ENCODE peak calls at places on chromosome 5, in eight cellular contexts. One of them, this sample, is unnamed.

GRCh38 chr5:60207031-60207430 is 313.5 kb upstream of the PDE4D start:
- DNase-seq in GM23338: no peak
- DNase-seq in thoracic aorta: no peak
- DNase-seq in heart left ventricle: no peak
- DNase-seq in right atrium auricular region: no peak
- DNase-seq in iPS DF 6.9: no peak
- DNase-seq in mesendoderm: no peak
- DNase-seq in CD4-positive, alpha-beta memory T cell: no peak
- DNase-seq in this sample: no peak

GRCh38 chr5:2283481-2284045 is 400.8 kb upstream of the IRX4 start:
- DNase-seq in GM23338: no peak
- DNase-seq in thoracic aorta: no peak
- DNase-seq in heart left ventricle: no peak
- DNase-seq in right atrium auricular region: no peak
- DNase-seq in iPS DF 6.9: no peak
- DNase-seq in mesendoderm: no peak
- DNase-seq in CD4-positive, alpha-beta memory T cell: no peak
- DNase-seq in this sample: no peak

GRCh38 chr5:91359957-91360609 is 23.0 kb downstream of the ARRDC3 start:
- DNase-seq in GM23338: no peak
- DNase-seq in thoracic aorta: no peak
- DNase-seq in heart left ventricle: no peak
- DNase-seq in right atrium auricular region: no peak
- DNase-seq in iPS DF 6.9: no peak
- DNase-seq in mesendoderm: no peak
- DNase-seq in CD4-positive, alpha-beta memory T cell: no peak
- DNase-seq in this sample: no peak

GRCh38 chr5:178121450-178122276 is 8.3 kb downstream of the N4BP3 start:
- DNase-seq in GM23338: no peak
- DNase-seq in thoracic aorta: no peak
- DNase-seq in heart left ventricle: peak; percentile 55
- DNase-seq in right atrium auricular region: no peak
- DNase-seq in iPS DF 6.9: no peak
- DNase-seq in mesendoderm: no peak
- DNase-seq in CD4-positive, alpha-beta memory T cell: no peak
- DNase-seq in this sample: no peak

GRCh38 chr5:100950975-100951374 is 47.9 kb upstream of the ST8SIA4 start:
- DNase-seq in GM23338: no peak
- DNase-seq in thoracic aorta: no peak
- DNase-seq in heart left ventricle: no peak
- DNase-seq in right atrium auricular region: no peak
- DNase-seq in iPS DF 6.9: no peak
- DNase-seq in mesendoderm: no peak
- DNase-seq in CD4-positive, alpha-beta memory T cell: no peak
- DNase-seq in this sample: no peak

GRCh38 chr5:160923927-160924705 is 72.1 kb upstream of the ATP10B start:
- DNase-seq in GM23338: peak; percentile 40
- DNase-seq in thoracic aorta: no peak
- DNase-seq in heart left ventricle: no peak
- DNase-seq in right atrium auricular region: no peak
- DNase-seq in iPS DF 6.9: no peak
- DNase-seq in mesendoderm: peak; percentile 84
- DNase-seq in CD4-positive, alpha-beta memory T cell: no peak
- DNase-seq in this sample: no peak

GRCh38 chr5:61245936-61246335 is 83.7 kb upstream of the SMIM15 start:
- DNase-seq in GM23338: no peak
- DNase-seq in thoracic aorta: no peak
- DNase-seq in heart left ventricle: no peak
- DNase-seq in right atrium auricular region: no peak
- DNase-seq in iPS DF 6.9: no peak
- DNase-seq in mesendoderm: no peak
- DNase-seq in CD4-positive, alpha-beta memory T cell: no peak
- DNase-seq in this sample: no peak

GRCh38 chr5:157630341-157630740 is 21.9 kb downstream of the SOX30 start:
- DNase-seq in GM23338: no peak
- DNase-seq in thoracic aorta: no peak
- DNase-seq in heart left ventricle: no peak
- DNase-seq in right atrium auricular region: no peak
- DNase-seq in iPS DF 6.9: no peak
- DNase-seq in mesendoderm: no peak
- DNase-seq in CD4-positive, alpha-beta memory T cell: no peak
- DNase-seq in this sample: no peak

GRCh38 chr5:146731909-146732659 is 146.5 kb downstream of the PPP2R2B start:
- DNase-seq in GM23338: peak; percentile 45
- DNase-seq in thoracic aorta: no peak
- DNase-seq in heart left ventricle: no peak
- DNase-seq in right atrium auricular region: no peak
- DNase-seq in iPS DF 6.9: peak; percentile 7
- DNase-seq in mesendoderm: peak; percentile 81
- DNase-seq in CD4-positive, alpha-beta memory T cell: no peak
- DNase-seq in this sample: no peak

GRCh38 chr5:50966986-50967385 is 300.5 kb downstream of the PARP8 start:
- DNase-seq in GM23338: peak; percentile 37
- DNase-seq in thoracic aorta: no peak
- DNase-seq in heart left ventricle: no peak
- DNase-seq in right atrium auricular region: no peak
- DNase-seq in iPS DF 6.9: no peak
- DNase-seq in mesendoderm: no peak
- DNase-seq in CD4-positive, alpha-beta memory T cell: no peak
- DNase-seq in this sample: no peak

GRCh38 chr5:163916856-163917255 is 411.4 kb downstream of the MAT2B start:
- DNase-seq in GM23338: no peak
- DNase-seq in thoracic aorta: no peak
- DNase-seq in heart left ventricle: no peak
- DNase-seq in right atrium auricular region: no peak
- DNase-seq in iPS DF 6.9: no peak
- DNase-seq in mesendoderm: no peak
- DNase-seq in CD4-positive, alpha-beta memory T cell: no peak
- DNase-seq in this sample: no peak

GRCh38 chr5:160805376-160805775 is 46.6 kb downstream of the ATP10B start:
- DNase-seq in GM23338: no peak
- DNase-seq in thoracic aorta: no peak
- DNase-seq in heart left ventricle: no peak
- DNase-seq in right atrium auricular region: no peak
- DNase-seq in iPS DF 6.9: no peak
- DNase-seq in mesendoderm: no peak
- DNase-seq in CD4-positive, alpha-beta memory T cell: no peak
- DNase-seq in this sample: no peak

GRCh38 chr5:33657804-33658435 is 217.2 kb downstream of the TARS1 start:
- DNase-seq in GM23338: peak; percentile 51
- DNase-seq in thoracic aorta: no peak
- DNase-seq in heart left ventricle: no peak
- DNase-seq in right atrium auricular region: no peak
- DNase-seq in iPS DF 6.9: peak; percentile 31
- DNase-seq in mesendoderm: peak; percentile 88
- DNase-seq in CD4-positive, alpha-beta memory T cell: no peak
- DNase-seq in this sample: no peak

GRCh38 chr5:62309107-62309506 is 3.1 kb downstream of the KIF2A start:
- DNase-seq in GM23338: no peak
- DNase-seq in thoracic aorta: no peak
- DNase-seq in heart left ventricle: no peak
- DNase-seq in right atrium auricular region: no peak
- DNase-seq in iPS DF 6.9: no peak
- DNase-seq in mesendoderm: no peak
- DNase-seq in CD4-positive, alpha-beta memory T cell: no peak
- DNase-seq in this sample: no peak

GRCh38 chr5:172858511-172858989 is 24.5 kb downstream of the ERGIC1 start:
- DNase-seq in GM23338: no peak
- DNase-seq in thoracic aorta: no peak
- DNase-seq in heart left ventricle: no peak
- DNase-seq in right atrium auricular region: no peak
- DNase-seq in iPS DF 6.9: no peak
- DNase-seq in mesendoderm: no peak
- DNase-seq in CD4-positive, alpha-beta memory T cell: no peak
- DNase-seq in this sample: no peak

GRCh38 chr5:153445875-153446567 is 44.4 kb upstream of the GRIA1 start:
- DNase-seq in GM23338: peak; percentile 17
- DNase-seq in thoracic aorta: peak; percentile 5
- DNase-seq in heart left ventricle: peak; percentile 17
- DNase-seq in right atrium auricular region: no peak
- DNase-seq in iPS DF 6.9: no peak
- DNase-seq in mesendoderm: no peak
- DNase-seq in CD4-positive, alpha-beta memory T cell: no peak
- DNase-seq in this sample: no peak

GRCh38 chr5:74682636-74683035 is 2.4 kb upstream of the HEXB start:
- DNase-seq in GM23338: no peak
- DNase-seq in thoracic aorta: no peak
- DNase-seq in heart left ventricle: no peak
- DNase-seq in right atrium auricular region: no peak
- DNase-seq in iPS DF 6.9: no peak
- DNase-seq in mesendoderm: no peak
- DNase-seq in CD4-positive, alpha-beta memory T cell: no peak
- DNase-seq in this sample: no peak

GRCh38 chr5:57817924-57818323 is 335.3 kb upstream of the ACTBL2 start:
- DNase-seq in GM23338: no peak
- DNase-seq in thoracic aorta: no peak
- DNase-seq in heart left ventricle: no peak
- DNase-seq in right atrium auricular region: no peak
- DNase-seq in iPS DF 6.9: no peak
- DNase-seq in mesendoderm: no peak
- DNase-seq in CD4-positive, alpha-beta memory T cell: no peak
- DNase-seq in this sample: no peak

GRCh38 chr5:174741352-174741751 is 17.0 kb downstream of the MSX2 start:
- DNase-seq in GM23338: no peak
- DNase-seq in thoracic aorta: no peak
- DNase-seq in heart left ventricle: no peak
- DNase-seq in right atrium auricular region: no peak
- DNase-seq in iPS DF 6.9: no peak
- DNase-seq in mesendoderm: no peak
- DNase-seq in CD4-positive, alpha-beta memory T cell: no peak
- DNase-seq in this sample: no peak
- H3K27me3 ChIP-seq in GM23338: peaks cover 37% of the 10 kb centered on the region
- H3K27me3 ChIP-seq in thoracic aorta: no peaks in the 10 kb centered on the region
- H3K27me3 ChIP-seq in heart left ventricle: peaks cover 52% of the 10 kb centered on the region
- H3K27me3 ChIP-seq in right atrium auricular region: peaks cover 3% of the 10 kb centered on the region
- H3K27me3 ChIP-seq in iPS DF 6.9: peaks cover 11% of the 10 kb centered on the region
- H3K27me3 ChIP-seq in mesendoderm: no peaks in the 10 kb centered on the region
- H3K27me3 ChIP-seq in CD4-positive, alpha-beta memory T cell: peaks cover under 1% of the 10 kb centered on the region
- H3K27me3 ChIP-seq in this sample: no peaks in the 10 kb centered on the region

GRCh38 chr5:32551865-32552264 is 33.5 kb upstream of the SUB1 start:
- DNase-seq in GM23338: no peak
- DNase-seq in thoracic aorta: no peak
- DNase-seq in heart left ventricle: no peak
- DNase-seq in right atrium auricular region: no peak
- DNase-seq in iPS DF 6.9: no peak
- DNase-seq in mesendoderm: no peak
- DNase-seq in CD4-positive, alpha-beta memory T cell: no peak
- DNase-seq in this sample: no peak

GRCh38 chr5:32551194-32551593 is 34.2 kb upstream of the SUB1 start:
- DNase-seq in GM23338: no peak
- DNase-seq in thoracic aorta: no peak
- DNase-seq in heart left ventricle: no peak
- DNase-seq in right atrium auricular region: no peak
- DNase-seq in iPS DF 6.9: no peak
- DNase-seq in mesendoderm: no peak
- DNase-seq in CD4-positive, alpha-beta memory T cell: no peak
- DNase-seq in this sample: no peak

DNA sequence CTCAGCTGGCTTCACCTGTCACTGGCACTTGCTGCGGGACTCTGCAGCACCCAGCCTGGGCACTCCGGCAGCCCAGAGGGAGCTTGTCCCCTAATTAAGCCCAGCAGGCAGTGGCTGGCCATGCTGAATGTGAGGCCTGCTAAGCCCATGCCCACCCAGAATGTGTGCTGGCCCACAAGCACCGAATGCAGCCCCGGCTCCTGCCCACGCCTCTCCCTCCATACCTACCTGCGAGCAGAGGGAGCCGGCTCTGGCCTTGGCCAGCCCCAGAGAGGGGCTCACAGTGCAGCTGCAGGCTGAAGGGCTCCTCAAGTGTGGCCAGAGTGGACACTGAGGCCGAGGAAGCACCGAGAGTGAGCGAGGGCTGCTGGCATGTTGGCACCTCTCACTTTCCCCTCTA is 32.4 kb upstream of the SUB1 start:
- DNase-seq in GM23338: no peak
- DNase-seq in thoracic aorta: no peak
- DNase-seq in heart left ventricle: no peak
- DNase-seq in right atrium auricular region: no peak
- DNase-seq in iPS DF 6.9: no peak
- DNase-seq in mesendoderm: no peak
- DNase-seq in CD4-positive, alpha-beta memory T cell: no peak
- DNase-seq in this sample: no peak
- H3K27me3 ChIP-seq in GM23338: no peaks in the 10 kb centered on the region
- H3K27me3 ChIP-seq in thoracic aorta: no peaks in the 10 kb centered on the region
- H3K27me3 ChIP-seq in heart left ventricle: no peaks in the 10 kb centered on the region
- H3K27me3 ChIP-seq in right atrium auricular region: no peaks in the 10 kb centered on the region
- H3K27me3 ChIP-seq in iPS DF 6.9: no peaks in the 10 kb centered on the region
- H3K27me3 ChIP-seq in mesendoderm: no peaks in the 10 kb centered on the region
- H3K27me3 ChIP-seq in CD4-positive, alpha-beta memory T cell: no peaks in the 10 kb centered on the region
- H3K27me3 ChIP-seq in this sample: no peaks in the 10 kb centered on the region

DNA sequence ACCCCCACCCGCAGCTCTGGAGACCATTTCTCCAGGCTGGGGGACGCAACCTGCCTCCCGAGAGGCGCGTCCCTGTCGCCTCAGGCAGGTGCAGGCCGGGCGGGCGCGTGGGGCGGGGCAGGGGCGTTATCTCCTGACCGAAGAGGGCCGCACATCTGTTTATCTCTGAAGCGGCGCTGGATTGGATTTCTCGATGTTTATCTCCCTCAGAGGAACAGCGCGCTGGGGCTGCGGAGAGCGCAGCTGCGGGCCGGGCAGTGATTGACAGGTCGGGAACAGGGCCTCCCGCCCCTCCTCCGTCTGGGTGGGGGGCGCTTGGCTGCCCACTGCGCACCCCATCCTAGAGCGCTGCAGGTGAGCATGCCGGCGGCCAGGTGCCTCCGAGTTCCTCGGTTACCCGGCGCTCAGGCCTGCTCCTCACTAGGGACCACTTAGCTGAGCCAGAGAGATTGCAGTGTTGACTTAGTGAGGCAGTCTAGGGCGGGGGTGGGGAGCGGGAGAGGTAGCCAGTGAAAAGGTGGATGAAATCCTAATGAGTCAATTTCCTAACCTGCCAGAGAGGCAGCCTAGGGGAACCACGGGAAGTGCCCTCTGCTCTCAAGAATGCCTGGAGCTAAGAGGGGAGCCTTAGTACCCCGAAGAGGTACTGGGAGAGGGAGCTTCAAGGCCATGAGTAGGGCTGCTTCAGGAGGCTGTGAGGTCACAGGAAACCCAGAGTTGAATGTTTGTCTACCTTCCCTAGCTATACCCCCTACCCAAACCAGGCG is 39.6 kb upstream of the TIFAB start:
- DNase-seq in GM23338: peak; percentile 77
- DNase-seq in thoracic aorta: no peak
- DNase-seq in heart left ventricle: no peak
- DNase-seq in right atrium auricular region: no peak
- DNase-seq in iPS DF 6.9: no peak
- DNase-seq in mesendoderm: peak; percentile 58
- DNase-seq in CD4-positive, alpha-beta memory T cell: no peak
- DNase-seq in this sample: no peak
- H3K27me3 ChIP-seq in GM23338: peaks cover 100% of the 10 kb centered on the region
- H3K27me3 ChIP-seq in thoracic aorta: peaks cover 6% of the 10 kb centered on the region
- H3K27me3 ChIP-seq in heart left ventricle: peaks cover 94% of the 10 kb centered on the region
- H3K27me3 ChIP-seq in right atrium auricular region: peaks cover 12% of the 10 kb centered on the region
- H3K27me3 ChIP-seq in iPS DF 6.9: peaks cover 85% of the 10 kb centered on the region
- H3K27me3 ChIP-seq in mesendoderm: peaks cover 73% of the 10 kb centered on the region
- H3K27me3 ChIP-seq in CD4-positive, alpha-beta memory T cell: peaks cover 10% of the 10 kb centered on the region
- H3K27me3 ChIP-seq in this sample: no peaks in the 10 kb centered on the region

DNA sequence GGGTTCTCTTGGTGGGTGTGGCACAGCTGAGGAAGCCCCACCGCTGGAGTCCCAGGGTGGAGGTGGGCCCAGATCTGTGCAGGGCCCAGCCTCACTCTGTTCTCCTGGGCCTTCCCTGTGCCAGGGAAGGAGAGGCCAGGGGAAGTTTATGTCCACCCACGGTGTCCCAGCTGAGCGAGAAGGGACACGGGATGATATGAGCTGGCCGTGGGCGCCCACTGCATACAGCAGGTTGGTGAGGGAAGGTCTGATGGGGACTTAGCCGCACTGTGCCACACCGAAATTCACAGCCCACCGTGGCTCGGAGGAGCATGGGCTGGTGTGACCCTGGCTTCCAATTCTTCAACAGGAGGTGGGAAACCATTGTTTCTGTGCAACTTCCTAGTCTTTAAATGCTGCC is 33.9 kb downstream of the UNC5A start:
- DNase-seq in GM23338: no peak
- DNase-seq in thoracic aorta: no peak
- DNase-seq in heart left ventricle: no peak
- DNase-seq in right atrium auricular region: no peak
- DNase-seq in iPS DF 6.9: no peak
- DNase-seq in mesendoderm: no peak
- DNase-seq in CD4-positive, alpha-beta memory T cell: no peak
- DNase-seq in this sample: no peak
- H3K27me3 ChIP-seq in GM23338: no peaks in the 10 kb centered on the region
- H3K27me3 ChIP-seq in thoracic aorta: no peaks in the 10 kb centered on the region
- H3K27me3 ChIP-seq in heart left ventricle: peaks cover 45% of the 10 kb centered on the region
- H3K27me3 ChIP-seq in right atrium auricular region: no peaks in the 10 kb centered on the region
- H3K27me3 ChIP-seq in iPS DF 6.9: no peaks in the 10 kb centered on the region
- H3K27me3 ChIP-seq in mesendoderm: no peaks in the 10 kb centered on the region
- H3K27me3 ChIP-seq in CD4-positive, alpha-beta memory T cell: no peaks in the 10 kb centered on the region
- H3K27me3 ChIP-seq in this sample: peaks cover 9% of the 10 kb centered on the region

This sample was measured in HAP-1.